ENCODE peak calls at places on chromosomes 16 and 17, in five cellular contexts. W is cardiac fibroblast, B is fibroblast of lung, A is ovary, C is dorsolateral prefrontal cortex. O is an unnamed sample.

GRCh38 chr17:2392252-2393183 is 8.3 kb downstream of the MNT start:
- DNase-seq in W (peak; percentile 93), B (peak; percentile 93), A (peak; percentile 96), C (peak; percentile 98), O (peak; percentile 92)

GRCh38 chr16:69338557-69339288 is 641 bp downstream of the COG8 start:
- DNase-seq in W (no peak), B (no peak), A (no peak), C (no peak), O (no peak)

GRCh38 chr16:65105173-65105572 is 16.7 kb downstream of the CDH11 start:
- DNase-seq in W (no peak), B (peak; percentile 17), A (no peak), C (no peak), O (no peak)

GRCh38 chr16:23863511-23864422 is 28.0 kb downstream of the PRKCB start:
- DNase-seq in W (no peak), B (no peak), A (no peak), C (no peak), O (no peak)

GRCh38 chr17:67051155-67051538 is 6.8 kb downstream of the CACNG1 start:
- DNase-seq in W (no peak), B (no peak), A (no peak), C (no peak), O (no peak)

GRCh38 chr16:1763521-1764511 is 7.5 kb downstream of the NME3 start:
- DNase-seq in W (peak; percentile 24), B (peak; percentile 25), A (no peak), C (no peak), O (no peak)

GRCh38 chr17:2837147-2837561 is 40.9 kb downstream of the RAP1GAP2 start:
- DNase-seq in W (no peak), B (no peak), A (no peak), C (no peak), O (no peak)

GRCh38 chr17:7774037-7774659 is 56.6 kb downstream of the DNAH2 start:
- DNase-seq in W (peak; percentile 59), B (peak; percentile 83), A (no peak), C (no peak), O (peak; percentile 43)

GRCh38 chr16:69469807-69470561 is 45.6 kb downstream of the CYB5B start:
- DNase-seq in W (no peak), B (no peak), A (no peak), C (no peak), O (no peak)

GRCh38 chr16:81429045-81429521 is 15.5 kb upstream of the CMIP start:
- DNase-seq in W (peak; percentile 60), B (peak; percentile 56), A (no peak), C (no peak), O (peak; percentile 50)

GRCh38 chr17:7729841-7730240 is 12.3 kb downstream of the DNAH2 start:
- DNase-seq in W (no peak), B (no peak), A (no peak), C (no peak), O (no peak)

GRCh38 chr17:73368085-73368631 is 56.4 kb upstream of the CDC42EP4 start:
- DNase-seq in W (no peak), B (no peak), A (no peak), C (no peak), O (no peak)

GRCh38 chr17:6437956-6438355 is 3.0 kb upstream of the AIPL1 start:
- DNase-seq in W (no peak), B (no peak), A (no peak), C (no peak), O (no peak)

GRCh38 chr17:73211745-73212144 is 18.9 kb downstream of the COG1 start:
- DNase-seq in W (no peak), B (no peak), A (no peak), C (no peak), O (no peak)

GRCh38 chr17:145671-146541 is 8.5 kb downstream of the SCGB1C2 start:
- DNase-seq in W (no peak), B (no peak), A (peak; percentile 16), C (peak; percentile 39), O (no peak)

GRCh38 chr17:81035389-81036127 is 607 bp downstream of the BAIAP2 start:
- DNase-seq in W (no peak), B (peak; percentile 37), A (no peak), C (no peak), O (no peak)

GRCh38 chr16:67864594-67864993 is 8.3 kb upstream of the EDC4 start:
- DNase-seq in W (no peak), B (no peak), A (no peak), C (no peak), O (no peak)

GRCh38 chr16:67861877-67862276 is 11.0 kb upstream of the EDC4 start:
- DNase-seq in W (no peak), B (no peak), A (no peak), C (no peak), O (no peak)

GRCh38 chr16:67868290-67868689 is 4.6 kb upstream of the EDC4 start:
- DNase-seq in W (no peak), B (no peak), A (no peak), C (peak; percentile 58), O (no peak)

GRCh38 chr16:67862623-67863583 is 9.9 kb upstream of the EDC4 start:
- DNase-seq in W (peak; percentile 90), B (no peak), A (no peak), C (peak; percentile 54), O (peak; percentile 50)

DNA sequence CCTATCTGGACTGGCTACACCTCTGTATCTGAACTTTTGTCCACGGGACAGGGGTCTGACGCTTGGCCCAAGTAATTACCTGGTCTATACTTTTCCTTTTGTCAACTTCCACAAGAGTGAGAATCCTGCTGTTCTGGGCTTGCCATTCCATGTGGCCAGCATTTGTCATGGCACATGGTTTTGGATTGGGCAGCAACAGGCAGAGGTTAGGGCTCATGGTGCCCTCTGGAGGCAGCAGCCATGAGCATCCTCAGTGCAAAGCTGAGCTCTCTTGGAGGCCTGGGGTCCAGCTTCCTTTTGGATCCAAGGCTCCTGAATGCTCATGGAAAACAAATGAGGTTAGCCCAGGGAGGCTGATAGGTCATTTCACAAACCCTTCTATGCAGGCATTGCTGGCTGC is 7.5 kb upstream of the EDC4 start:
- DNase-seq in W (peak; percentile 55), B (peak; percentile 43), A (no peak), C (no peak), O (peak; percentile 40)
- TF ChIP-seq CTCF in W (peak; percentile 55), B (peak; percentile 47), A (no peak), C (no peak), O (peak; percentile 50)

GRCh38 chr16:89314858-89315257 is 97.4 kb downstream of the ZNF778 start:
- DNase-seq in W (no peak), B (no peak), A (no peak), C (no peak), O (no peak)

GRCh38 chr16:89312598-89313299 is 95.2 kb downstream of the ZNF778 start:
- DNase-seq in W (no peak), B (no peak), A (no peak), C (no peak), O (no peak)

GRCh38 chr16:89314357-89314756 is 96.9 kb downstream of the ZNF778 start:
- DNase-seq in W (no peak), B (no peak), A (no peak), C (no peak), O (no peak)

GRCh38 chr16:89312194-89312593 is 94.7 kb downstream of the ZNF778 start:
- DNase-seq in W (no peak), B (no peak), A (no peak), C (no peak), O (no peak)

GRCh38 chr16:89313583-89313982 is 96.1 kb downstream of the ZNF778 start:
- DNase-seq in W (no peak), B (no peak), A (no peak), C (no peak), O (no peak)
- H3K4me3 ChIP-seq in W (no peak overlapping the region), B (no peak overlapping the region), A (no peak overlapping the region), C (no peak overlapping the region), O (no peak overlapping the region)

GRCh38 chr16:49835116-49835880 is 20.6 kb downstream of the ZNF423 start:
- DNase-seq in W (no peak), B (no peak), A (peak; percentile 46), C (no peak), O (no peak)
- TF ChIP-seq CTCF in W (no peak), B (no peak), A (no peak), C (no peak), O (no peak)

GRCh38 chr16:3876695-3877094 is 3.8 kb downstream of the CREBBP start:
- DNase-seq in W (peak; percentile 54), B (peak; percentile 39), A (no peak), C (no peak), O (peak; percentile 58)
- H3K4me3 ChIP-seq in W (no peak overlapping the region), B (no peak overlapping the region), A (no peak overlapping the region), C (peak overlapping the region; percentile 93), O (peak overlapping the region; percentile 31)

GRCh38 chr16:55294129-55294528 is 29.9 kb upstream of the IRX6 start:
- DNase-seq in W (no peak), B (no peak), A (no peak), C (no peak), O (no peak)
- TF ChIP-seq CTCF in W (no peak), B (no peak), A (no peak), C (no peak), O (no peak)

DNA sequence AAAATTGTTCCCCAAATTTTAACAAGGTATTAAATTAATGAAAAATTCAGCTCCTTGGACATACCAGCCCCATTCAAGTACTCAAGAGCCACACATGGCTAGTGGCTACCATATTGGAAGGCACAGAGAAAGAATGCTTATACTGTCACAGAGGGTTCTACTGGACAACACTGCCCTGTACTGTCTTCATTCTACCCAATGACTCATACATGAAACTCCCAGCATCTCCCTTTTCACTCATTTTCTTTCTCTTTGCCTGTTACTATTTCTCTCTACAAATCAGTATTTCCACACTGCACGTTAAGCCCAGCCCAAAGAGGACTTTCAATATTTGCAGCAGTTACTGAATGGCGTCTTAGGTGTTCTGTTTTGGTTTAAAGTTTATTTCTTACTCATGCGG is 72.1 kb upstream of the RCVRN start:
- DNase-seq in W (no peak), B (no peak), A (no peak), C (no peak), O (no peak)
- H3K4me3 ChIP-seq in W (no peak overlapping the region), B (no peak overlapping the region), A (no peak overlapping the region), C (no peak overlapping the region), O (no peak overlapping the region)

O was measured in AG10803.